ENCODE peak calls at places on chromosomes 6 and 20, in seven cellular contexts. W is mesendoderm, B is IMR-90, M is neuronal stem cell, A is H9, U is trophoblast cell, K is mesenchymal stem cell. J is an unnamed sample.

GRCh38 chr6:163941471-163941980 is 527.0 kb downstream of the QKI start:
- DNase-seq in W (no peak), B (no peak), M (no peak), A (no peak), U (no peak), K (no peak), J (no peak)

GRCh38 chr6:54366647-54367327 is 58.5 kb downstream of the TINAG start:
- DNase-seq in W (no peak), B (peak), M (no peak), A (no peak), U (no peak), K (no peak), J (no peak)

GRCh38 chr20:37677969-37678610 is 15.7 kb upstream of the CTNNBL1 start:
- DNase-seq in W (no peak), B (no peak), M (no peak), A (no peak), U (peak), K (no peak), J (no peak)

GRCh38 chr20:10705801-10706459 is 32.1 kb upstream of the JAG1 start:
- DNase-seq in W (no peak), B (no peak), M (no peak), A (no peak), U (peak), K (no peak), J (no peak)

GRCh38 chr6:153488267-153488666 is 357.2 kb upstream of the RGS17 start:
- DNase-seq in W (no peak), B (no peak), M (no peak), A (no peak), U (no peak), K (no peak), J (no peak)

GRCh38 chr6:157569543-157569942 is 188.6 kb downstream of the ZDHHC14 start:
- DNase-seq in W (no peak), B (no peak), M (no peak), A (no peak), U (no peak), K (no peak), J (no peak)

GRCh38 chr20:62769346-62770071 is 26.8 kb upstream of the MRGBP start:
- DNase-seq in W (no peak), B (no peak), M (no peak), A (no peak), U (no peak), K (no peak), J (no peak)

GRCh38 chr6:23499549-23499948 is 626.5 kb upstream of the NRSN1 start:
- DNase-seq in W (no peak), B (no peak), M (no peak), A (no peak), U (no peak), K (no peak), J (no peak)

GRCh38 chr20:36394340-36394965 is 88.3 kb downstream of the DLGAP4 start:
- DNase-seq in W (no peak), B (no peak), M (no peak), A (no peak), U (no peak), K (no peak), J (no peak)

GRCh38 chr6:32668226-32668747 is 1.8 kb upstream of the HLA-DQB1 start:
- DNase-seq in W (peak), B (peak), M (no peak), A (peak), U (peak), K (peak), J (no peak)

GRCh38 chr20:44714701-44715494 is at the start of gene CCN5:
- DNase-seq in W (no peak), B (peak), M (no peak), A (no peak), U (no peak), K (peak), J (no peak)

GRCh38 chr6:11771473-11772048 is 7.0 kb downstream of the ADTRP start:
- DNase-seq in W (no peak), B (peak), M (no peak), A (no peak), U (no peak), K (peak), J (no peak)

GRCh38 chr6:36621371-36621855 is 27.3 kb downstream of the SRSF3 start:
- DNase-seq in W (no peak), B (no peak), M (no peak), A (no peak), U (no peak), K (no peak), J (no peak)

GRCh38 chr6:158460602-158461092 is 99.2 kb upstream of the TMEM181 start:
- DNase-seq in W (no peak), B (peak), M (no peak), A (no peak), U (no peak), K (peak), J (no peak)

GRCh38 chr6:144234935-144235334 is 50.2 kb upstream of the UTRN start:
- DNase-seq in W (no peak), B (no peak), M (no peak), A (peak), U (no peak), K (no peak), J (no peak)

GRCh38 chr20:44070139-44070900 is 116.7 kb downstream of the JPH2 start:
- DNase-seq in W (no peak), B (no peak), M (no peak), A (no peak), U (no peak), K (no peak), J (peak)

GRCh38 chr6:161257778-161258457 is 15.9 kb downstream of the AGPAT4 start:
- DNase-seq in W (no peak), B (peak), M (no peak), A (no peak), U (no peak), K (peak), J (no peak)

GRCh38 chr20:17504326-17504897 is 26.8 kb downstream of the BFSP1 start:
- DNase-seq in W (no peak), B (no peak), M (no peak), A (peak), U (no peak), K (no peak), J (no peak)

GRCh38 chr20:44081476-44081875 is 105.5 kb downstream of the JPH2 start:
- DNase-seq in W (no peak), B (no peak), M (no peak), A (no peak), U (no peak), K (no peak), J (no peak)

GRCh38 chr6:116387374-116387773 is 16.6 kb downstream of the DSE start:
- DNase-seq in W (no peak), B (peak), M (no peak), A (no peak), U (peak), K (peak), J (no peak)

GRCh38 chr6:2733324-2733723 is 17.4 kb downstream of the MYLK4 start:
- DNase-seq in W (no peak), B (peak), M (no peak), A (no peak), U (peak), K (no peak), J (no peak)

GRCh38 chr20:32007787-32008616 is 2.2 kb upstream of the CCM2L start:
- DNase-seq in W (peak), B (no peak), M (no peak), A (peak), U (no peak), K (no peak), J (no peak)

DNA sequence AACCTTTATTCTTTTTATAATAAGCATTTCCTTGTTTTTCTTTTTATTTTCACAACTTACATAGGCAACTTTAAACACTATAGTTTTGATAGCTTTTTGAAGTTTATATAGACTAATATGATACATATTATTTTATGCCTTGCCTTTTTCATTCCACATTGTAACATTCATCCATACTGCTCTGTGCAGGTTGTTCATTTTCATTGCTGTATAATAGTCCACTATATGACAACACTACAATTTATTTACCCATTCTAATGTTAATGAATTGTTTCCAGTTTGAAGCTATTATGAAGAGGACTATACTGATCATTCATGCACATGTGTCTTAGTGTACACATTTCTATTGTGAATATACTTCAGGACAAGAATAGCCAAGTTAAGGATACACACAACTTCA is 49.1 kb downstream of the WASF1 start:
- DNase-seq in W (no peak), B (no peak), M (no peak), A (no peak), U (no peak), K (no peak), J (no peak)
- H2BK5ac ChIP-seq in W (no peak), B (no peak), M (no peak), A (no peak), U (no peak), K (no peak), J (no peak)

DNA sequence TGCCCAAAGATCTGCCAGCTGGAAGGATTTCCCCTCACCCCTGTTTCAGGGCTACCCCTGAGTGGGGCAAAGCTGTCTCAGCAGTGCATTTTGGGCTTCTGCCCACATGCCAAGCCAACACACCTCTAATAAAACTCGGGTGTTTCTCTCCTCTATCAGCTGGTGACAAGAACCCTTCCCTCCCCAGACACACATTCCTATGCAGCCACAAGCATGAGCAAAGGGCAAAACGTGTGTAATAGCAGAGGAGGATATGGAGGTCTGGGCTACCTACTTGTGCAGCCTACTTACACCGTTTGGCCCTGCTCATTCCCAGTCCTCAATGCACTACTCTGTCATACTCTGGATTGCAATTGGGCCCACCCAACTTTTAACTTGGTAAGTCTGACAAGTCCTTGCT is 101.3 kb downstream of the IYD start:
- DNase-seq in W (no peak), B (no peak), M (no peak), A (no peak), U (no peak), K (no peak), J (no peak)
- H2BK5ac ChIP-seq in W (no peak), B (no peak), M (no peak), A (no peak), U (no peak), K (no peak), J (no peak)

GRCh38 chr6:74551896-74552295 is 654.0 kb downstream of the COL12A1 start:
- DNase-seq in W (no peak), B (peak), M (no peak), A (no peak), U (no peak), K (no peak), J (no peak)
- H2BK5ac ChIP-seq in W (no peak), B (peak), M (no peak), A (no peak), U (no peak), K (no peak), J (no peak)

DNA sequence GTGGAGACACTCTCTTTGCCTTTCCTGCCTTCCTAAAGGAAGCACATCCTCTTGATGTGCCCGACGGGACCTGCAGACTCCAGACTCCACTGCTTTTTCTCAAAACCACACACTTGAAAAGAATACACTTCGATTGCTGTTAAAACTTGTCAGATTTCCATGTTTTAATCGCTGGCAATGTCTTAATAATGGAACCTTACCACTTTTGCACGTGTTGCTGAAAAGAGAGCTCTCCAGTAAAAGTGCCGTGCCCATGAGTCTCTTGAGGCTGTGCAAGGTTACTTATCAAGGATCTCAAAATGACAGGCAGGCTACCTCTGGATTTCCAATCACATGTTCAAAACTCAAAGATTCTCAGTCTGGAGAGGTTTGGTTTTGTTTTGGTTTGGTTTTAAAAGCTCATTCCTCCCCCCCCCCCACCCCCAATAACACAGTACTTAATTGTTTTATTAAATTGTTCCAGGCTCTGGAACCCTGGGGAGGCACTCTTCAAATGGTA is 12.0 kb upstream of the TFAP2A start:
- DNase-seq in W (no peak), B (no peak), M (no peak), A (no peak), U (no peak), K (no peak), J (no peak)
- H2BK5ac ChIP-seq in W (no peak), B (no peak), M (no peak), A (no peak), U (peak), K (no peak), J (no peak)

DNA sequence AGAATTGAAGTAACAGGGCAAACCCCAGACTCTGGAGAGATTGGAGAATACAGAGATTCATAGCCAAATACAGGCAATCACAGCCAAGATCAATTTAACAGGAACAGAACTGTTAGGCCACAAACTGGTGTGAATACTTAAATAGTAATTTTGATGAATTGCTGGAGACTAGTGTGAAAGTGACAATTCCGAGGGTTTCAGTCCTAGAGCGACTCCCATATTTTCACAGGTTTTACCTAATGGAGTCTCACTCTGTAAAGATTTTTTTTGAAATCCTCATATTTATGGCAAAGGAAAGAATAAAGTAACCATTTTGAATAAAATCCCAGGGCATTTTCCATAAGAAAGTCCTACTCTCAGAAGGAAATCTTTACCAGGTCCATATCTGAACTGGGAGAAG is 135.5 kb downstream of the MMUT start:
- DNase-seq in W (no peak), B (no peak), M (no peak), A (no peak), U (no peak), K (no peak), J (no peak)
- H2BK5ac ChIP-seq in W (no peak), B (peak), M (no peak), A (no peak), U (no peak), K (no peak), J (no peak)

DNA sequence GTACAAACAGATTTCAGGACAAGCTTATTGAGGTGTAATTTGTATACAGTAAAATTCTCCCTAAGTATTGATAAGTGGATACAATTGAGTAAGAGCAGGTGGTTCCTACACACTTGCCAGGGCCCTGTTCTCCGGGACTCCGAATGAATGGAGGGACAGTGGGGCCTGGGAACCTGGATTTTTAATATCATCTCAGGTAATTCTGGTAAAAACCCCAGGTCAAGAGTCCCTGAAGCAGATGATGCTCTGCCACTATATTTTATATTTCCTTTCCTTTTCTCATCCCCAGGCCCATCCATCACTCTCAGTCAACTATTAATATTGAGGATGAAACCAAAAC is 104.9 kb downstream of the FYN start:
- DNase-seq in W (no peak), B (no peak), M (no peak), A (no peak), U (no peak), K (no peak), J (no peak)
- H2BK5ac ChIP-seq in W (no peak), B (no peak), M (no peak), A (no peak), U (no peak), K (no peak), J (no peak)

J was measured in H1.